ENCODE peak calls at places on chromosome 9, in five cellular contexts. One of them, this sample, is unnamed.

GRCh38 chr9:129995409-129996160 is 47.4 kb downstream of the FNBP1 start:
- DNase-seq in naive thymus-derived CD4-positive, alpha-beta T cell: no peak
- DNase-seq in neural crest cell: no peak
- DNase-seq in A673: no peak
- DNase-seq in NCI-H146: no peak
- DNase-seq in this sample: no peak

GRCh38 chr9:92639791-92640271 is 30.1 kb downstream of the IPPK start:
- DNase-seq in naive thymus-derived CD4-positive, alpha-beta T cell: no peak
- DNase-seq in neural crest cell: no peak
- DNase-seq in A673: no peak
- DNase-seq in NCI-H146: no peak
- DNase-seq in this sample: no peak

GRCh38 chr9:130058887-130059286 is 5.2 kb downstream of the GPR107 start:
- DNase-seq in naive thymus-derived CD4-positive, alpha-beta T cell: no peak
- DNase-seq in neural crest cell: no peak
- DNase-seq in A673: no peak
- DNase-seq in NCI-H146: no peak
- DNase-seq in this sample: no peak

GRCh38 chr9:35348109-35348508 is 141.8 kb upstream of the RUSC2 start:
- DNase-seq in naive thymus-derived CD4-positive, alpha-beta T cell: no peak
- DNase-seq in neural crest cell: no peak
- DNase-seq in A673: no peak
- DNase-seq in NCI-H146: no peak
- DNase-seq in this sample: no peak

GRCh38 chr9:80968611-80969010 is 720.7 kb downstream of the TLE1 start:
- DNase-seq in naive thymus-derived CD4-positive, alpha-beta T cell: no peak
- DNase-seq in neural crest cell: no peak
- DNase-seq in A673: no peak
- DNase-seq in NCI-H146: no peak
- DNase-seq in this sample: no peak

GRCh38 chr9:90870646-90871326 is 69.2 kb downstream of the SYK start:
- DNase-seq in naive thymus-derived CD4-positive, alpha-beta T cell: no peak
- DNase-seq in neural crest cell: peak
- DNase-seq in A673: peak
- DNase-seq in NCI-H146: peak
- DNase-seq in this sample: peak

GRCh38 chr9:37432020-37432419 is 9.5 kb downstream of the GRHPR start:
- DNase-seq in naive thymus-derived CD4-positive, alpha-beta T cell: no peak
- DNase-seq in neural crest cell: no peak
- DNase-seq in A673: no peak
- DNase-seq in NCI-H146: no peak
- DNase-seq in this sample: no peak

GRCh38 chr9:134325096-134325812 is 1.0 kb upstream of the RXRA start:
- DNase-seq in naive thymus-derived CD4-positive, alpha-beta T cell: peak
- DNase-seq in neural crest cell: no peak
- DNase-seq in A673: no peak
- DNase-seq in NCI-H146: no peak
- DNase-seq in this sample: no peak

GRCh38 chr9:136994885-136995224 is 1.5 kb downstream of the CLIC3 start:
- DNase-seq in naive thymus-derived CD4-positive, alpha-beta T cell: no peak
- DNase-seq in neural crest cell: no peak
- DNase-seq in A673: no peak
- DNase-seq in NCI-H146: no peak
- DNase-seq in this sample: no peak

GRCh38 chr9:121498487-121499176 is 1.0 kb downstream of the GGTA1 start:
- DNase-seq in naive thymus-derived CD4-positive, alpha-beta T cell: no peak
- DNase-seq in neural crest cell: no peak
- DNase-seq in A673: peak
- DNase-seq in NCI-H146: no peak
- DNase-seq in this sample: no peak

GRCh38 chr9:136695955-136696354 is 8.7 kb upstream of the AGPAT2 start:
- DNase-seq in naive thymus-derived CD4-positive, alpha-beta T cell: no peak
- DNase-seq in neural crest cell: no peak
- DNase-seq in A673: no peak
- DNase-seq in NCI-H146: peak
- DNase-seq in this sample: no peak

GRCh38 chr9:137028281-137029057 is 432 bp upstream of the ABCA2 start:
- DNase-seq in naive thymus-derived CD4-positive, alpha-beta T cell: peak
- DNase-seq in neural crest cell: peak
- DNase-seq in A673: peak
- DNase-seq in NCI-H146: peak
- DNase-seq in this sample: peak

GRCh38 chr9:99069532-99069931 is 35.4 kb upstream of the TGFBR1 start:
- DNase-seq in naive thymus-derived CD4-positive, alpha-beta T cell: no peak
- DNase-seq in neural crest cell: no peak
- DNase-seq in A673: peak
- DNase-seq in NCI-H146: no peak
- DNase-seq in this sample: no peak